ENCODE peak calls at places on chromosomes 13 and 19, in four cellular contexts. One of them, this sample, is unnamed.

GRCh38 chr19:43809762-43810696 is 7.8 kb upstream of the LYPD5 start:
- DNase-seq in HepG2: peak
- DNase-seq in K562: peak
- DNase-seq in A549: peak
- DNase-seq in this sample: no peak

GRCh38 chr13:50910483-50910805 is 853 bp downstream of the RNASEH2B start:
- DNase-seq in HepG2: peak
- DNase-seq in K562: peak
- DNase-seq in A549: peak
- DNase-seq in this sample: peak

GRCh38 chr13:66847541-66847940 is 382.6 kb downstream of the PCDH9 start:
- DNase-seq in A549: peak
- DNase-seq in HepG2: no peak
- DNase-seq in K562: no peak
- DNase-seq in this sample: no peak

GRCh38 chr19:17073869-17074627 is 1.2 kb downstream of the HAUS8 start:
- DNase-seq in A549: no peak
- DNase-seq in HepG2: no peak
- DNase-seq in K562: peak
- DNase-seq in this sample: no peak

GRCh38 chr13:57933606-57934005 is 302.1 kb downstream of the PCDH17 start:
- DNase-seq in A549: no peak
- DNase-seq in HepG2: no peak
- DNase-seq in K562: no peak
- DNase-seq in this sample: no peak

GRCh38 chr19:28359819-28360414 is 853.0 kb downstream of the UQCRFS1 start:
- DNase-seq in A549: no peak
- DNase-seq in HepG2: no peak
- DNase-seq in K562: no peak
- DNase-seq in this sample: no peak

GRCh38 chr13:43374621-43375020 is 351.2 kb downstream of the DNAJC15 start:
- DNase-seq in A549: no peak
- DNase-seq in K562: no peak
- DNase-seq in HepG2: no peak
- DNase-seq in this sample: no peak

GRCh38 chr19:39252458-39252857 is 3.8 kb upstream of the IFNL4 start:
- DNase-seq in K562: peak
- DNase-seq in HepG2: no peak
- DNase-seq in A549: no peak
- DNase-seq in this sample: no peak

GRCh38 chr19:47729799-47730520 is 15.4 kb upstream of the NOP53 start:
- DNase-seq in HepG2: peak
- DNase-seq in A549: peak
- DNase-seq in K562: peak
- DNase-seq in this sample: peak

GRCh38 chr13:73578251-73578875 is 519.6 kb downstream of the KLF5 start:
- DNase-seq in HepG2: no peak
- DNase-seq in K562: no peak
- DNase-seq in A549: no peak
- DNase-seq in this sample: no peak

GRCh38 chr19:3324405-3324856 is 42.0 kb upstream of the NFIC start:
- DNase-seq in A549: peak
- DNase-seq in HepG2: peak
- DNase-seq in K562: peak
- DNase-seq in this sample: peak

GRCh38 chr13:44756411-44756810 is 180.3 kb upstream of the TSC22D1 start:
- DNase-seq in HepG2: no peak
- DNase-seq in A549: no peak
- DNase-seq in K562: no peak
- DNase-seq in this sample: no peak

GRCh38 chr13:25727250-25727649 is 324.6 kb downstream of the SHISA2 start:
- DNase-seq in K562: no peak
- DNase-seq in HepG2: no peak
- DNase-seq in A549: no peak
- DNase-seq in this sample: no peak

GRCh38 chr19:23823952-23824389 is 65.3 kb upstream of the ZNF681 start:
- DNase-seq in A549: peak
- DNase-seq in K562: peak
- DNase-seq in HepG2: peak
- DNase-seq in this sample: peak

GRCh38 chr19:5578094-5578846 is 10.5 kb upstream of the TINCR start:
- DNase-seq in A549: peak
- DNase-seq in HepG2: peak
- DNase-seq in K562: peak
- DNase-seq in this sample: peak

GRCh38 chr19:34994643-34995471 is 5.3 kb upstream of the GRAMD1A start:
- DNase-seq in A549: peak
- DNase-seq in HepG2: peak
- DNase-seq in K562: no peak
- DNase-seq in this sample: no peak

GRCh38 chr13:45015300-45015699 is 26.0 kb downstream of the GPALPP1 start:
- DNase-seq in A549: no peak
- DNase-seq in HepG2: no peak
- DNase-seq in K562: no peak
- DNase-seq in this sample: no peak

GRCh38 chr13:44305845-44306244 is 67.8 kb upstream of the SERP2 start:
- DNase-seq in K562: no peak
- DNase-seq in A549: no peak
- DNase-seq in HepG2: no peak
- DNase-seq in this sample: no peak

GRCh38 chr19:459724-460511 is 915 bp downstream of the SHC2 start:
- DNase-seq in HepG2: peak
- DNase-seq in K562: peak
- DNase-seq in A549: peak
- DNase-seq in this sample: peak

GRCh38 chr19:29040951-29041350 is 172.0 kb downstream of the UQCRFS1 start:
- DNase-seq in A549: no peak
- DNase-seq in HepG2: no peak
- DNase-seq in K562: no peak
- DNase-seq in this sample: peak

GRCh38 chr19:52734340-52734892 is 428 bp downstream of the ZNF611 start:
- DNase-seq in A549: no peak
- DNase-seq in HepG2: no peak
- DNase-seq in K562: no peak
- DNase-seq in this sample: peak

GRCh38 chr13:53004605-53005004 is 24.0 kb upstream of the OLFM4 start:
- DNase-seq in HepG2: no peak
- DNase-seq in A549: no peak
- DNase-seq in K562: no peak
- DNase-seq in this sample: no peak

GRCh38 chr19:10766681-10767201 is 48.9 kb downstream of the DNM2 start:
- DNase-seq in HepG2: no peak
- DNase-seq in A549: no peak
- DNase-seq in K562: no peak
- DNase-seq in this sample: no peak

GRCh38 chr19:10768936-10769335 is 51.1 kb downstream of the DNM2 start:
- DNase-seq in HepG2: no peak
- DNase-seq in A549: no peak
- DNase-seq in K562: no peak
- DNase-seq in this sample: no peak

GRCh38 chr19:10767726-10768125 is 49.8 kb downstream of the DNM2 start:
- DNase-seq in K562: no peak
- DNase-seq in HepG2: no peak
- DNase-seq in A549: no peak
- DNase-seq in this sample: no peak

GRCh38 chr19:10768369-10768768 is 50.5 kb downstream of the DNM2 start:
- DNase-seq in A549: no peak
- DNase-seq in K562: no peak
- DNase-seq in HepG2: no peak
- DNase-seq in this sample: no peak

DNA sequence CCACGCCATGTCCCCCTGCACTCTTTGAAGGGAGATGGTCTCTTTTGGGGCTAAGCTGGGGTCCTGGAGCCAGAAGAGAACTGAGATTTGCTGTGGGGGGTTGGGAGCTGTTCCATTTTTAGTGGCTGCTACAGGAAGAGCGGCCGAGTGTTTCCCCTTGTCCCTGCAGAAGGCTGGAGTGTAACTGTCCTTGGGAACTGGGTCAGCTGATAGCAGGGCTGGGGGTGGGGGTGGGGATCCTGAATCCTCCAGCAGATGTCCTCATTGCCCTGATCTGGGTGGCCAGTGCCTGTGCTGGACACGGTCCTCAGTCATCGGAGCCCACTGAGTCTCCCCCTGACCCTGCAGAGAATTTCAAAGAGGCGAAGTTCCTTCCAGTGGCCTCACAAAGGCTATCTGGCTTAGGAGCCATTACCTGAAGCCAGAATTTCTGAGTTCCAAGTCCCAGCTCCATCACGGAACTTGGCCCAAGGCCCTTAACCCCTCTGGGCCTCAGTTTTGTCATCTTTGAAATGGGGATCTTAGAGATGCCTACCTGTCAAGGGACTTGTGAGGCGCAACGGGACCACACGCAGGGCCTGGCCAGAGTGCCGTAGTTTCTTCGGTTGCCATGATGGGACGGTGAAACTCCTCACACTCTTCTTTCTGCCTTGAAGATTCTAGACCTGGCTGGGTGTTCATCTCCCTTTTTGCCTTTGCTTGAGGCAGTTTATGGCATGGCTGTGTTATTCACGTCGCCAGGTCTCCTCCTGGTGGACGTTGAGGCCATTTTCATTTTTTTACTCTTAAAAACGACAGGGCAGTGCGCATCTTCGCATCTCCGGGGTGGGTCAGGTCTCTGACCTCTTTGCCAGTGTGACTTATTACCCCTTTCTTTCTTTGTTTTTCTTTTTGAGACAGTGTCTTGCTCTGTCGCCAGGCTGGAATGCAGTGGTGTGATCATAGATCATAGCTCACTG is 51.9 kb downstream of the DNM2 start:
- DNase-seq in K562: peak
- DNase-seq in A549: peak
- DNase-seq in HepG2: peak
- DNase-seq in this sample: no peak
- TF ChIP-seq HMGXB4 in K562: no peak
- TF ChIP-seq HMGXB4 in A549: no peak
- TF ChIP-seq HMGXB4 in HepG2: peak
- TF ChIP-seq HMGXB4 in this sample: no peak

DNA sequence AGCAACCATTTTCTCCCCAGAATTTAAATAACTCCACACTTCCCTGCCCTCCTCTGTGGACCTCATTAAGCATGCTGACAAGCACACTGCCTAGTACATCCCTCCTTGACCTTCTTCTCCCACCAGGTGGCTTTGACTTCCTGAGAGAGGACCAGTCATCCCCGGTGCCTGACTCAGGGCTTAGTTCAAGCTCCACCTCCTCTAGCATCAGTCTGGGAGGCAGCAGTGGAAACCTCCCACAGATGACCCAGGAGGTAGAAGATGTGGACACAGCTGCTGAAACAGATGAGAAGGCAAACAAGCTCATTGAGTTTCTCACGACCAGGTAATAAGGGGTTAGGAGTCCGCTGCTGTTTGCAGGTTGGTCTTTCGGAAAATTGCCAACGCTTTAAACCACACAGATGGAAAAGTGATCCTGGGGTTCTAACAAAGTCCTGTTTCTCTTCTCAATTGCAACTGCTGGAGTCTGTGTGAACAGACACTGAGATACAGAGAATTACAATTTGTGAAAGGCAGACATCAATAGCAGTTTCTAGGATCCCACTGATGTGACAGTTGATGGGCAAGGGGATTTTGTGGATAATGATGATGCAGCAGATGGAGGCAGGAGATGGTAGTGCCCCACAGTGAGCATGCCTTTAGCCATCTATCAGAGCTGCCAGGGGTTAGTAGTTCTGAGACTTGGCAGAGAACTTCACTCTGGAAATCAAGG is 86.7 kb downstream of the ZAR1L start:
- DNase-seq in HepG2: no peak
- DNase-seq in A549: peak
- DNase-seq in K562: peak
- DNase-seq in this sample: no peak
- TF ChIP-seq CTCF in HepG2: no peak
- TF ChIP-seq CTCF in A549: no peak
- TF ChIP-seq CTCF in K562: no peak
- TF ChIP-seq CTCF in this sample: no peak

GRCh38 chr19:13951799-13952153 is 533 bp upstream of the DCAF15 start:
- DNase-seq in K562: no peak
- DNase-seq in HepG2: no peak
- DNase-seq in A549: no peak
- DNase-seq in this sample: no peak

GRCh38 chr19:13951043-13951442 is 1.3 kb upstream of the DCAF15 start:
- DNase-seq in HepG2: no peak
- DNase-seq in A549: no peak
- DNase-seq in K562: no peak
- DNase-seq in this sample: no peak

GRCh38 chr19:13954185-13954584 is 1.9 kb downstream of the DCAF15 start:
- DNase-seq in A549: no peak
- DNase-seq in K562: no peak
- DNase-seq in HepG2: no peak
- DNase-seq in this sample: no peak

GRCh38 chr19:13952154-13953020 is at the start of gene DCAF15:
- DNase-seq in HepG2: peak
- DNase-seq in K562: peak
- DNase-seq in A549: peak
- DNase-seq in this sample: peak

GRCh38 chr19:13953021-13953531 is 767 bp downstream of the DCAF15 start:
- DNase-seq in A549: peak
- DNase-seq in HepG2: no peak
- DNase-seq in K562: peak
- DNase-seq in this sample: peak
- TF ChIP-seq HMGXB4 in A549: no peak
- TF ChIP-seq HMGXB4 in HepG2: no peak
- TF ChIP-seq HMGXB4 in K562: no peak
- TF ChIP-seq HMGXB4 in this sample: no peak

GRCh38 chr13:113915012-113915763 is 51.3 kb upstream of the GAS6 start:
- DNase-seq in HepG2: no peak
- DNase-seq in A549: no peak
- DNase-seq in K562: no peak
- DNase-seq in this sample: no peak
- TF ChIP-seq CTCF in HepG2: no peak
- TF ChIP-seq CTCF in A549: no peak
- TF ChIP-seq CTCF in K562: no peak
- TF ChIP-seq CTCF in this sample: no peak

DNA sequence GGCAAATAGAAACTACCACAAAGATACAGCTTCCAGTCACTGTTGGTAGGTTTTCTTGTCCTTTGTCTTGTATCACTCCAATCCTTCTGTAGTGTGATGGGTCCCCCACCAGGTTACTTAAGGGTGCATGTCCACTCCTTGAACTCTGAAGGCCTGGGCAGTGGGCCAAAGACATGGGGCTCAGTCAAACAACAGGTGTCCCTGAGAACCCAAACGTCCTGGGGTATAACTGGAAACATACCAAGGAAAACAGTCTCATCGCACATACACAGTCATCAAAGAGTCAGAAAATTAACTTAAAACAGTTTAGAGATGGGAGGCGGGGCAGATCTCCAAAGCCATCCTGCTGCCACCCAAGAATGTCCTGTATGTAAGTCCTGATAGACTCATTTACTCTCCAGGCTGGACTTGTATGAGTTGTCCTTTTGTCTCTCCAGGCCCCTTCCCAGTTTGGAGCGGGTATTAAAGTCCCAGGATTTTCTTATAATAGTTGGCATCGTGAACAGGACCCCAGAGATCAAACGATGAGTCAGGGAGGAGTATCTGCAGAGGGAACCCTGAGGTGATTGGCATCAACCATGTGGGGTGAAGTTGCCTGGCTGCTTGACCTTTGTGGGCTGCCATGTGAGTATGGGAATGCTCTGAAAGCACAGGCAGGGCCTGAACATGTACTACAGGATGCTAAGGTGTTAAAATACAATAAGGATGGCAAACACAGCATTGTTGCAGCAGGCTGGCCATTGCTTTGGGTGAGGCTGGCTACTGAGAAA is 613.2 kb upstream of the KLF12 start:
- DNase-seq in K562: no peak
- DNase-seq in HepG2: no peak
- DNase-seq in A549: no peak
- DNase-seq in this sample: no peak
- TF ChIP-seq HMGXB4 in K562: no peak
- TF ChIP-seq HMGXB4 in HepG2: no peak
- TF ChIP-seq HMGXB4 in A549: no peak
- TF ChIP-seq HMGXB4 in this sample: no peak

This sample was measured in WTC11.